ENCODE peak calls at places on chromosomes 6 and 20, in six cellular contexts. B is fibroblast of lung, N is 8988T, K is T-helper 2 cell, Z is GM20000, I is GM04504. Q is an unnamed sample.

GRCh38 chr6:21808551-21809181 is 215.1 kb downstream of the SOX4 start:
- DNase-seq in K (no peak), Z (no peak), N (no peak), B (peak), I (no peak), Q (peak)

GRCh38 chr6:138844203-138844602 is 48.3 kb downstream of the ECT2L start:
- DNase-seq in B (peak), I (peak), K (no peak), Z (no peak), N (no peak), Q (no peak)

GRCh38 chr6:33609444-33610034 is 11.6 kb upstream of the ITPR3 start:
- DNase-seq in B (peak), N (no peak), I (peak), K (no peak), Z (no peak), Q (no peak)

GRCh38 chr20:6829510-6830116 is 62.1 kb downstream of the BMP2 start:
- DNase-seq in B (peak), Z (no peak), N (no peak), I (no peak), K (no peak), Q (no peak)

GRCh38 chr20:36624068-36624813 is 18.7 kb downstream of the RAB5IF start:
- DNase-seq in B (no peak), Z (no peak), K (no peak), N (no peak), I (no peak), Q (peak)

GRCh38 chr6:16547586-16547985 is 213.7 kb downstream of the ATXN1 start:
- DNase-seq in Z (no peak), K (no peak), B (peak), N (no peak), I (no peak), Q (no peak)

GRCh38 chr20:62244644-62245108 is 6.4 kb downstream of the OSBPL2 start:
- DNase-seq in K (no peak), B (no peak), Z (no peak), I (no peak), N (no peak), Q (no peak)

GRCh38 chr6:117304446-117304845 is 39.1 kb downstream of the VGLL2 start:
- DNase-seq in N (no peak), K (no peak), B (no peak), Z (no peak), I (no peak), Q (no peak)

GRCh38 chr6:11493979-11494378 is 43.6 kb upstream of the TMEM170B start:
- DNase-seq in Z (no peak), B (no peak), I (no peak), K (no peak), N (no peak), Q (no peak)

GRCh38 chr6:34671801-34672656 is 24.5 kb downstream of the ILRUN start:
- DNase-seq in N (no peak), I (no peak), K (peak), B (peak), Z (peak), Q (no peak)

GRCh38 chr6:164927288-164928040 is 381.9 kb downstream of the C6orf118 start:
- DNase-seq in N (peak), I (peak), B (peak), K (peak), Z (peak), Q (peak)

GRCh38 chr6:169695131-169695530 is 6.7 kb downstream of the WDR27 start:
- DNase-seq in N (no peak), I (no peak), B (no peak), Z (no peak), K (no peak), Q (no peak)

GRCh38 chr20:62408640-62409039 is 1.6 kb upstream of the CABLES2 start:
- DNase-seq in K (no peak), N (no peak), I (no peak), B (no peak), Z (no peak), Q (no peak)

GRCh38 chr6:89346433-89346832 is 6.1 kb downstream of the UBE2J1 start:
- DNase-seq in B (peak), N (no peak), Z (no peak), K (no peak), I (no peak), Q (no peak)

GRCh38 chr6:2765896-2766766 is 938 bp downstream of the WRNIP1 start:
- DNase-seq in K (peak), I (no peak), B (peak), Z (peak), N (peak), Q (no peak)

GRCh38 chr6:19804362-19805145 is 32.6 kb upstream of the ID4 start:
- DNase-seq in N (peak), B (peak), K (no peak), I (peak), Z (peak), Q (peak)

GRCh38 chr6:161246725-161247124 is 27.1 kb downstream of the AGPAT4 start:
- DNase-seq in N (no peak), K (no peak), I (no peak), B (peak), Z (no peak), Q (no peak)

GRCh38 chr6:106747139-106747538 is 117.8 kb downstream of the QRSL1 start:
- DNase-seq in N (no peak), Z (no peak), B (no peak), K (no peak), I (no peak), Q (no peak)

GRCh38 chr6:52284131-52284459 is 447 bp downstream of the MCM3 start:
- DNase-seq in K (no peak), I (no peak), B (peak), Z (peak), N (no peak), Q (no peak)

GRCh38 chr6:133551847-133552331 is 310.7 kb downstream of the EYA4 start:
- DNase-seq in N (no peak), Z (no peak), I (peak), K (no peak), B (peak), Q (no peak)

GRCh38 chr20:17493173-17493572 is 38.0 kb downstream of the BFSP1 start:
- DNase-seq in B (no peak), K (no peak), Z (no peak), I (no peak), N (no peak), Q (no peak)

GRCh38 chr20:52438326-52438963 is 246.9 kb upstream of the ZFP64 start:
- DNase-seq in K (no peak), B (no peak), N (no peak), I (no peak), Z (no peak), Q (no peak)

GRCh38 chr6:26104457-26105108 is 17.4 kb downstream of the HFE start:
- DNase-seq in B (no peak), K (no peak), I (no peak), Z (no peak), N (no peak), Q (no peak)

GRCh38 chr6:2259002-2259494 is 13.6 kb upstream of the GMDS start:
- DNase-seq in K (no peak), B (no peak), Z (no peak), I (no peak), N (no peak), Q (no peak)

Q was measured in LNCaP clone FGC.